ENCODE peak calls at places on chromosomes 13 and 19, in ten cellular contexts. B, I, N, W, A, D, Y, U, X and T are unnamed samples.

GRCh38 chr13:113906566-113906965 is 42.7 kb upstream of the GAS6 start:
- DNase-seq in B (peak; percentile 11), I (no peak), N (no peak), W (no peak), A (no peak), D (no peak), Y (peak; percentile 52), U (peak; percentile 77), X (no peak), T (no peak)

GRCh38 chr19:50580240-50580639 is 12.0 kb upstream of the LRRC4B start:
- DNase-seq in B (no peak), I (no peak), N (no peak), W (no peak), A (no peak), D (no peak), Y (no peak), U (no peak), X (no peak), T (no peak)

GRCh38 chr13:42814868-42815267 is 33.5 kb downstream of the FAM216B start:
- DNase-seq in B (no peak), I (no peak), N (peak; percentile 77), W (no peak), A (no peak), D (no peak), Y (no peak), U (no peak), X (peak; percentile 59), T (no peak)

GRCh38 chr19:4582980-4583842 is 23.7 kb upstream of the SEMA6B start:
- DNase-seq in B (peak; percentile 67), I (no peak), N (no peak), W (no peak), A (no peak), D (no peak), Y (no peak), U (no peak), X (no peak), T (no peak)

GRCh38 chr13:68304287-68304893 is 1074.3 kb upstream of the PCDH9 start:
- DNase-seq in B (no peak), I (peak; percentile 11), N (peak; percentile 8), W (no peak), A (no peak), D (no peak), Y (no peak), U (no peak), X (no peak), T (no peak)

GRCh38 chr13:33426131-33426530 is 140.6 kb upstream of the STARD13 start:
- DNase-seq in B (no peak), I (no peak), N (no peak), W (no peak), A (no peak), D (no peak), Y (no peak), U (no peak), X (no peak), T (no peak)

GRCh38 chr13:73622375-73622774 is 511.8 kb downstream of the KLF12 start:
- DNase-seq in B (no peak), I (no peak), N (peak; percentile 10), W (no peak), A (no peak), D (no peak), Y (no peak), U (no peak), X (no peak), T (no peak)

GRCh38 chr13:43411741-43412140 is 375.0 kb downstream of the ENOX1 start:
- DNase-seq in B (no peak), I (no peak), N (no peak), W (no peak), A (no peak), D (no peak), Y (no peak), U (no peak), X (no peak), T (no peak)

GRCh38 chr13:82749551-82749950 is 1132.7 kb downstream of the SLITRK1 start:
- DNase-seq in B (no peak), I (no peak), N (no peak), W (no peak), A (no peak), D (no peak), Y (no peak), U (no peak), X (no peak), T (no peak)
- TF ChIP-seq CTCF in B (no peak), I (no peak), N (no peak), W (no peak), A (no peak), D (no peak), Y (no peak), U (no peak), X (no peak), T (no peak)

DNA sequence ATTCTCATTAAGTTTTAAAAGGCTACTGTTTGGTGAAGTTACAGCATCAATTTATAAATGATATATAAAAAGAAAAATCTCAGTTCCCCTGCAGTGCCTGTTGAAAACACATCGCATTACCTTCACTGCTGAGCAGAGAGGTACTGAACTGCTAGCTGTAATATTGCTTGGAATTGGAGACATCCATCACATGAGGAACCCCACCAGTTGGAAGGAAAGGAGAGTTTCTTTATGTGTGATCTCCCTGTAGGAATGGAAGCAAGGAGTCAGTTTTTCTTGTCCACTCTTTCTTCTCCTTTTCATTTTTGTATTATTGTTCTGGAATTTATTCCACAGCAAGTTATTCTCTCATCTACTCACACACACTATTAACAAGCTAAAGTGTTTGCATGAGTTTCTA is 1586.0 kb upstream of the PRR20A start:
- DNase-seq in B (no peak), I (no peak), N (no peak), W (no peak), A (no peak), D (no peak), Y (no peak), U (no peak), X (no peak), T (no peak)
- TF ChIP-seq CTCF in B (no peak), I (no peak), N (no peak), W (no peak), A (no peak), D (no peak), Y (no peak), U (no peak), X (no peak), T (no peak)

GRCh38 chr19:45405435-45406164 is 731 bp upstream of the PPP1R13L start:
- DNase-seq in B (peak; percentile 95), I (peak; percentile 81), N (peak; percentile 91), W (peak; percentile 92), A (peak; percentile 93), D (peak; percentile 56), Y (peak; percentile 94), U (peak; percentile 94), X (peak; percentile 67), T (peak; percentile 96)

GRCh38 chr19:45404557-45405434 is at the start of gene PPP1R13L:
- DNase-seq in B (peak; percentile 92), I (peak; percentile 74), N (peak; percentile 80), W (peak; percentile 94), A (peak; percentile 92), D (peak; percentile 69), Y (peak; percentile 94), U (peak; percentile 93), X (no peak), T (peak; percentile 96)

GRCh38 chr19:45402469-45403070 is 2.3 kb downstream of the PPP1R13L start:
- DNase-seq in B (no peak), I (peak; percentile 79), N (peak; percentile 36), W (peak; percentile 69), A (peak; percentile 76), D (peak; percentile 62), Y (no peak), U (no peak), X (no peak), T (no peak)

GRCh38 chr19:45403272-45403671 is 1.6 kb downstream of the PPP1R13L start:
- DNase-seq in B (no peak), I (no peak), N (no peak), W (no peak), A (no peak), D (no peak), Y (no peak), U (no peak), X (no peak), T (no peak)

GRCh38 chr19:45403781-45404556 is 900 bp downstream of the PPP1R13L start:
- DNase-seq in B (peak; percentile 74), I (peak; percentile 73), N (no peak), W (peak; percentile 75), A (peak; percentile 77), D (peak; percentile 56), Y (no peak), U (no peak), X (no peak), T (no peak)
- TF ChIP-seq CTCF in B (peak; percentile 40), I (peak; percentile 43), N (peak; percentile 65), W (peak; percentile 53), A (peak; percentile 54), D (peak; percentile 62), Y (no peak), U (peak; percentile 29), X (peak; percentile 74), T (peak; percentile 82)

GRCh38 chr19:54461201-54462071 is 2.1 kb downstream of the LENG9 start:
- DNase-seq in B (peak; percentile 36), I (no peak), N (peak; percentile 50), W (no peak), A (no peak), D (no peak), Y (no peak), U (peak; percentile 67), X (no peak), T (peak; percentile 94)

GRCh38 chr19:54462072-54462712 is 1.4 kb downstream of the LENG9 start:
- DNase-seq in B (peak; percentile 39), I (no peak), N (no peak), W (peak; percentile 51), A (no peak), D (no peak), Y (no peak), U (peak; percentile 71), X (no peak), T (peak; percentile 93)

GRCh38 chr19:54464044-54464623 is 556 bp upstream of the LENG9 start:
- DNase-seq in B (peak; percentile 97), I (peak; percentile 62), N (peak; percentile 87), W (peak; percentile 96), A (peak; percentile 86), D (peak; percentile 68), Y (peak; percentile 93), U (peak; percentile 92), X (no peak), T (peak; percentile 94)

GRCh38 chr19:54463531-54464043 is at the start of gene LENG9:
- DNase-seq in B (peak; percentile 100), I (peak; percentile 88), N (peak; percentile 99), W (peak; percentile 100), A (peak; percentile 97), D (peak; percentile 69), Y (peak; percentile 99), U (peak; percentile 99), X (peak; percentile 92), T (peak; percentile 99)

DNA sequence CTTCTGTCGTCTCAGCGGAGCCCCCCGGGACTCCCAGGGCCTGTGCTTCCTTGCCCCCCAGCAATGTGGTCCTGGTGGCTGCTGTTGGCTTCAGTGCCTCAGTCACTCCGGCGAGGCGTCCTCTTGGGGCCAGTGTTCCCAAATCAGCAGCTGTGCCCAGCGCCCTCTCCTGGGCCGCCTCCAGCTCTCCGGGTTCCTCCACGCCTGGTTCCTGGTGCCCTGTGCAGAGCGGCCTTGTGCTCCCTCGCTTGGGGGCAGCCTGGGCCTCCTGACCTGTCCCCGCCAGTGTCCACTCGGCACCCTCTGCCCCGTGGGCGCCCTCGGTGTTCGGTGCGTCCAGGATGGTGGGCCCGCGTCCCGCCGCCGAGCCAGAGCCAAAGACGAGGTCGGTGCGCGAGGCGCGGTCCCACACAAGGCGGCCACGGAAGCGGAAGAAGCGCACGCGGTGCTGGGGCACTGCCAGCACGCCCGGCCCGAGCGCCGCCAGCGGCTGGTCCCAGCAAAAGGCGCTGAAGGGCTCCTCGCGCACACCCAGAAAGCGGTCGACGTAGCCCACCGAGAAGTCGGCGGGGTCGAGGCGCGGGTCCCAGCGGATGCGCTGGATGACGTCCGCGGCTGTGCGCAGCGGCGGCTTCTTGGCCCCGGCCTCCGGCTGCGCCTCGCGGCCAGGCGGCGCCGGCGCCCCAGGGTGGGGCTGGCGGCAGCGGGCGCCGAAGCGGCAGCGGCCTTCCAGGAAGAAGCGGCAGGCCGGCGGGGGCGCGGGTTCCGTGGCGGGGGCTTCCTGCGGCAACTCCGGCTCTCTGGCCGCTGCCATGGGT is 656 bp downstream of the LENG9 start:
- DNase-seq in B (peak; percentile 79), I (peak; percentile 61), N (peak; percentile 71), W (peak; percentile 88), A (peak; percentile 87), D (no peak), Y (peak; percentile 92), U (peak; percentile 89), X (no peak), T (no peak)
- TF ChIP-seq CTCF in B (peak; percentile 35), I (no peak), N (peak; percentile 15), W (peak; percentile 36), A (peak; percentile 12), D (peak; percentile 20), Y (no peak), U (peak; percentile 21), X (peak; percentile 44), T (peak; percentile 70)